ENCODE peak calls at places on chromosome 14, in ten cellular contexts. D is CD4-positive, alpha-beta T cell; G is adipocyte; V is GM23248; A is BJ; H is SJSA1; Z is bronchial epithelial cell; O is tibial artery; U is AG04450; Y is lower lobe of right lung. X is an unnamed sample. For H3K27me3, the result is how much of the 10 kb centered on the place peaks cover.

GRCh38 chr14:88342980-88343379 is 19.9 kb upstream of the KCNK10 start:
- DNase-seq in Y (no peak), U (no peak), H (no peak), G (no peak), D (no peak), O (no peak), V (no peak), Z (no peak), A (no peak), X (no peak)

GRCh38 chr14:64303471-64303917 is 9.3 kb upstream of the ESR2 start:
- DNase-seq in D (no peak), V (peak), Y (no peak), U (no peak), G (peak), Z (peak), A (no peak), O (no peak), H (peak), X (no peak)

GRCh38 chr14:50353126-50353525 is 41.0 kb downstream of the DMAC2L start:
- DNase-seq in A (no peak), U (no peak), Y (no peak), H (no peak), G (peak), D (no peak), V (peak), Z (no peak), O (no peak), X (no peak)

GRCh38 chr14:89988787-89989186 is 33.1 kb downstream of the TDP1 start:
- DNase-seq in U (no peak), G (no peak), V (no peak), A (no peak), D (no peak), O (no peak), H (no peak), Z (no peak), Y (no peak), X (no peak)

GRCh38 chr14:82911930-82912329 is 1378.3 kb upstream of the SEL1L start:
- DNase-seq in H (no peak), Y (no peak), O (no peak), Z (no peak), D (no peak), A (no peak), G (no peak), U (no peak), V (no peak), X (no peak)

GRCh38 chr14:33847066-33847465 is 103.8 kb downstream of the EGLN3 start:
- DNase-seq in G (peak), A (no peak), U (no peak), Z (no peak), Y (no peak), D (no peak), H (no peak), O (no peak), V (peak), X (no peak)

GRCh38 chr14:95547272-95547625 is 12.4 kb downstream of the GLRX5 start:
- DNase-seq in O (no peak), G (no peak), H (no peak), Y (no peak), A (no peak), D (no peak), V (no peak), Z (no peak), U (no peak), X (no peak)

GRCh38 chr14:85350667-85351066 is 179.3 kb upstream of the FLRT2 start:
- DNase-seq in A (no peak), V (no peak), G (no peak), Y (no peak), O (no peak), H (no peak), Z (no peak), D (no peak), U (no peak), X (no peak)

GRCh38 chr14:22766457-22767322 is at the start of gene OXA1L:
- DNase-seq in Z (peak), V (peak), Y (peak), G (peak), A (peak), U (peak), O (peak), H (peak), D (peak), X (peak)

GRCh38 chr14:85617799-85618198 is 87.9 kb downstream of the FLRT2 start:
- DNase-seq in D (no peak), V (no peak), G (peak), U (no peak), Y (no peak), H (peak), A (no peak), Z (no peak), O (no peak), X (no peak)

GRCh38 chr14:41925409-41925808 is 318.7 kb downstream of the LRFN5 start:
- DNase-seq in V (peak), O (no peak), H (no peak), Y (no peak), Z (peak), U (no peak), D (no peak), A (no peak), G (no peak), X (no peak)

GRCh38 chr14:66495214-66496098 is 9.3 kb downstream of the CCDC196 start:
- DNase-seq in A (no peak), U (peak), Y (no peak), D (peak), Z (peak), G (peak), O (no peak), H (no peak), V (peak), X (no peak)

GRCh38 chr14:92385561-92385960 is 62.6 kb downstream of the SLC24A4 start:
- DNase-seq in Z (no peak), U (no peak), G (no peak), A (no peak), Y (no peak), H (no peak), V (no peak), O (no peak), D (no peak), X (no peak)

GRCh38 chr14:49972199-49972671 is 79.4 kb downstream of the ARF6 start:
- DNase-seq in G (peak), V (peak), A (peak), U (no peak), Z (peak), H (no peak), O (no peak), Y (no peak), D (no peak), X (no peak)

GRCh38 chr14:86296173-86296572 is 766.2 kb downstream of the FLRT2 start:
- DNase-seq in O (no peak), D (no peak), Y (no peak), Z (no peak), G (peak), V (no peak), A (no peak), U (peak), H (peak), X (no peak)

GRCh38 chr14:101590616-101591015 is 29.3 kb downstream of the DIO3 start:
- DNase-seq in A (no peak), Y (no peak), V (no peak), H (no peak), D (no peak), G (no peak), O (no peak), U (no peak), Z (no peak), X (peak)

GRCh38 chr14:92609955-92610354 is 96.4 kb downstream of the RIN3 start:
- DNase-seq in V (peak), O (no peak), G (no peak), U (no peak), Z (peak), D (no peak), A (no peak), H (no peak), Y (no peak), X (no peak)

GRCh38 chr14:74404435-74404834 is 21.6 kb downstream of the SYNDIG1L start:
- DNase-seq in D (no peak), G (no peak), A (no peak), Z (no peak), Y (peak), O (peak), V (no peak), U (no peak), H (no peak), X (no peak)

GRCh38 chr14:58765375-58765774 is 127.6 kb downstream of the DACT1 start:
- DNase-seq in Z (no peak), O (no peak), D (no peak), H (no peak), G (no peak), A (no peak), U (no peak), V (no peak), Y (no peak), X (no peak)

GRCh38 chr14:22837059-22837749 is 819 bp downstream of the MMP14 start:
- DNase-seq in A (no peak), Z (no peak), Y (peak), D (no peak), V (peak), H (peak), G (peak), U (no peak), O (peak), X (peak)

GRCh38 chr14:75497191-75497590 is 25.1 kb upstream of the BATF start:
- DNase-seq in V (no peak), D (no peak), A (no peak), G (no peak), H (no peak), Y (no peak), Z (no peak), O (no peak), U (no peak), X (no peak)

GRCh38 chr14:68402525-68403101 is 390.3 kb downstream of the ZFP36L1 start:
- DNase-seq in O (no peak), G (no peak), U (no peak), V (no peak), Z (no peak), H (no peak), Y (no peak), D (no peak), A (no peak), X (no peak)

GRCh38 chr14:72515779-72516770 is 377.8 kb downstream of the DPF3 start:
- DNase-seq in D (no peak), Z (no peak), O (no peak), V (peak), Y (no peak), A (no peak), G (no peak), U (no peak), H (no peak), X (no peak)

GRCh38 chr14:90522585-90523191 is 125.9 kb downstream of the CALM1 start:
- DNase-seq in Y (peak), A (no peak), G (peak), U (no peak), D (no peak), V (peak), Z (no peak), O (peak), H (peak), X (no peak)

GRCh38 chr14:71684323-71684722 is 247.9 kb upstream of the RGS6 start:
- DNase-seq in G (no peak), U (no peak), D (no peak), Z (no peak), H (no peak), V (no peak), O (no peak), A (no peak), Y (no peak), X (no peak)

GRCh38 chr14:71620401-71620800 is 311.8 kb upstream of the RGS6 start:
- DNase-seq in D (no peak), G (no peak), Y (no peak), A (no peak), O (no peak), U (no peak), V (peak), H (no peak), Z (peak), X (no peak)

GRCh38 chr14:101876539-101876938 is 87.8 kb upstream of the DYNC1H1 start:
- DNase-seq in H (no peak), O (peak), Y (peak), G (no peak), D (peak), A (peak), U (no peak), Z (no peak), V (peak), X (peak)

GRCh38 chr14:51069065-51069464 is 25.8 kb downstream of the TRIM9 start:
- DNase-seq in D (no peak), H (no peak), Y (no peak), V (peak), U (no peak), Z (peak), G (no peak), O (no peak), A (no peak), X (no peak)

GRCh38 chr14:80387563-80387981 is 176.3 kb upstream of the DIO2 start:
- DNase-seq in Y (no peak), U (no peak), G (no peak), O (no peak), D (no peak), A (peak), H (no peak), V (no peak), Z (no peak), X (no peak)

GRCh38 chr14:103188691-103189480 is 65.6 kb downstream of the TNFAIP2 start:
- DNase-seq in Z (no peak), H (no peak), D (no peak), G (peak), A (no peak), U (no peak), Y (peak), V (peak), O (no peak), X (peak)

GRCh38 chr14:51240804-51241380 is 845 bp downstream of the TMX1 start:
- DNase-seq in U (no peak), O (no peak), Y (no peak), Z (no peak), H (no peak), D (no peak), A (no peak), G (peak), V (peak), X (no peak)

GRCh38 chr14:69606258-69606657 is 5.1 kb upstream of the SUSD6 start:
- DNase-seq in H (no peak), Y (peak), A (no peak), D (no peak), Z (no peak), V (no peak), U (no peak), O (no peak), G (peak), X (peak)

GRCh38 chr14:96797943-96798349 is 764 bp downstream of the VRK1 start:
- DNase-seq in U (no peak), Z (no peak), O (no peak), V (peak), G (peak), Y (no peak), A (no peak), H (peak), D (no peak), X (no peak)

GRCh38 chr14:36580141-36580855 is 2.1 kb downstream of the NKX2-8 start:
- DNase-seq in H (no peak), A (no peak), Z (no peak), O (no peak), Y (no peak), G (no peak), U (no peak), V (no peak), D (no peak), X (no peak)
- H3K27me3 ChIP-seq in H (under half), A (under half), Z (under half), O (under half), Y (half or more), G (half or more), U (half or more), V (half or more), D (half or more), X (half or more)

GRCh38 chr14:56720703-56721426 is 89.4 kb downstream of the OTX2 start:
- DNase-seq in O (no peak), Y (no peak), Z (no peak), G (no peak), V (no peak), A (no peak), D (no peak), U (no peak), H (no peak), X (no peak)

GRCh38 chr14:56718312-56718711 is 92.0 kb downstream of the OTX2 start:
- DNase-seq in V (no peak), Y (no peak), A (no peak), U (no peak), H (no peak), Z (no peak), O (no peak), D (no peak), G (no peak), X (no peak)

GRCh38 chr14:56716705-56717104 is 93.6 kb downstream of the OTX2 start:
- DNase-seq in U (no peak), Y (no peak), V (no peak), D (no peak), O (no peak), A (no peak), H (no peak), G (no peak), Z (no peak), X (no peak)

DNA sequence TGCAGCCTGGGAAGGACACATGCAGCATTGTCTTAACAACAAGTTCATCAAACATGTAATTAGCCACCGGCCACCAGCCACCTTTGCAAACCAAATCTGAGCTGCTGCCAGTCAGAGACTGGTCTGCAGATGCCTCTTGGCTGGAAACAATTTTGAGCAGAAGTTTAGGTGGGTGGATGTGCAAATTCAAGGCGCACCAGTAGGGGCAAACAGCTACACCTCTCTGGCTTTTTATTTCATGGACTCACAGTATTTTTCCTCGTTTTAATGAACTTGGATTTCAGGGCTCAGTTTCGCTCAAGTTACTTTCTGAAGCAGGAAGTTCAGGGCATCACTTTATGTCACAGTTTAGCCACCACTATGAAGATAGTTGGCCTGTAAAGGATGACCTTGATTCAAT is 94.3 kb downstream of the OTX2 start:
- DNase-seq in D (no peak), U (no peak), Y (no peak), G (no peak), Z (no peak), O (no peak), V (peak), A (no peak), H (no peak), X (no peak)
- H3K27me3 ChIP-seq in D (under half), U (under half), Y (under half), G (under half), Z (under half), O (under half), V (under half), A (under half), H (under half), X (under half)

DNA sequence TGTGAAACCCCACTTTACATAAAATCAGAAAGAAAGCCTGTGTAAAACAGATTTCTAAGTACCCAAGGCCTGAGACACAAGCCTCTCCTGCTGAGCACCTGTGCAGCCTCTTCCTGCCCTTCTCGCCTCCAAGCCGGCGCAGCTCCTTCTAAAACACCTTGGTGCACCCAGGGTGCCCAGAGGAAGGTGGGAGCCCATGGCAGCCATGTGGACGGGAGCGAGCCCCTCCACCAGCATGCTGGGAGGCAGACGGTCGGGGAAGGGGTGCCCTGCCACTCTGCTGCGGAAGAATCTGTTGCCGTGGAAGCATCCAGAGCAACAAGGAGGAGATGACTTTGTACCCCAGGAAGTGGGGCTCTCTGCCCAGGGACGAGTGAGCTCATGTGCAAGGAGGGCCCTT is 103.1 kb upstream of the C14orf180 start:
- DNase-seq in D (no peak), H (no peak), U (no peak), Z (no peak), A (no peak), O (no peak), G (no peak), V (no peak), Y (no peak), X (no peak)
- H3K27me3 ChIP-seq in D (under half), H (under half), U (under half), Z (under half), A (under half), O (under half), G (under half), V (under half), Y (under half), X (under half)

GRCh38 chr14:100558966-100559365 is 28.3 kb downstream of the BEGAIN start:
- DNase-seq in A (no peak), V (no peak), D (no peak), G (no peak), H (no peak), Y (no peak), U (no peak), O (no peak), Z (no peak), X (no peak)
- H3K27me3 ChIP-seq in A (under half), V (under half), D (under half), G (under half), H (under half), Y (under half), U (under half), O (under half), Z (under half), X (under half)

GRCh38 chr14:60721331-60722162 is 2.6 kb downstream of the SIX4 start:
- DNase-seq in V (peak), G (peak), Y (peak), U (no peak), O (peak), D (no peak), A (no peak), H (peak), Z (peak), X (peak)
- H3K27me3 ChIP-seq in V (under half), G (under half), Y (half or more), U (under half), O (under half), D (half or more), A (under half), H (under half), Z (under half), X (under half)

GRCh38 chr14:105124837-105125222 is 43.7 kb downstream of the JAG2 start:
- DNase-seq in V (no peak), U (no peak), H (no peak), Y (no peak), A (no peak), O (peak), G (no peak), Z (no peak), D (no peak), X (no peak)
- H3K27me3 ChIP-seq in V (half or more), U (half or more), H (under half), Y (under half), A (under half), O (under half), G (half or more), Z (under half), D (under half), X (under half)

X was measured in upper lobe of right lung.